ENCODE peak calls at places on chromosome 19, in ten cellular contexts. H, S, F, M, A, X, D, T, C and L are unnamed samples.

GRCh38 chr19:290539-291521 is at the start of gene PLPP2:
- DNase-seq in C (peak), A (no peak), H (peak), F (peak), D (no peak), S (peak), X (peak), M (peak), T (no peak), L (peak)

GRCh38 chr19:30029721-30030510 is 87.9 kb downstream of the URI1 start:
- DNase-seq in H (no peak), C (no peak), X (no peak), S (no peak), M (no peak), A (peak), T (no peak), D (no peak), F (no peak), L (no peak)

GRCh38 chr19:36266375-36266961 is 51.6 kb downstream of the ZNF146 start:
- DNase-seq in A (no peak), T (no peak), H (no peak), S (no peak), C (no peak), F (no peak), M (no peak), D (no peak), X (no peak), L (peak)

GRCh38 chr19:52724701-52725514 is 9.9 kb downstream of the ZNF611 start:
- DNase-seq in S (no peak), C (no peak), A (no peak), X (no peak), D (no peak), H (no peak), F (no peak), T (no peak), M (no peak), L (peak)

GRCh38 chr19:51448745-51449093 is 9.5 kb downstream of the SIGLEC8 start:
- DNase-seq in H (no peak), X (no peak), C (no peak), F (no peak), A (no peak), S (no peak), T (no peak), M (no peak), D (no peak), L (no peak)

GRCh38 chr19:51712461-51713081 is 11.2 kb downstream of the HAS1 start:
- DNase-seq in F (peak), X (peak), T (no peak), H (no peak), C (no peak), S (peak), A (no peak), D (no peak), M (peak), L (no peak)

GRCh38 chr19:50501568-50502475 is 9.2 kb downstream of the JOSD2 start:
- DNase-seq in F (no peak), H (no peak), X (no peak), D (no peak), A (no peak), S (no peak), M (peak), T (no peak), C (no peak), L (no peak)

GRCh38 chr19:48735031-48735615 is 5.3 kb downstream of the RASIP1 start:
- DNase-seq in H (no peak), F (peak), C (no peak), A (no peak), X (peak), D (no peak), S (peak), T (no peak), M (peak), L (peak)

GRCh38 chr19:35533822-35534521 is 716 bp downstream of the GAPDHS start:
- DNase-seq in T (peak), H (no peak), S (peak), M (peak), D (peak), F (peak), C (peak), X (peak), A (no peak), L (peak)

GRCh38 chr19:8592231-8593009 is 15.2 kb upstream of the MYO1F start:
- DNase-seq in C (peak), M (peak), A (peak), H (peak), S (peak), T (peak), X (peak), D (peak), F (peak), L (peak)

GRCh38 chr19:43735957-43736356 is 18.8 kb downstream of the SMG9 start:
- DNase-seq in F (no peak), S (no peak), H (no peak), C (no peak), A (no peak), M (no peak), T (no peak), D (no peak), X (no peak), L (peak)

GRCh38 chr19:52735734-52736133 is 890 bp upstream of the ZNF611 start:
- DNase-seq in H (peak), C (no peak), M (peak), T (no peak), X (peak), D (no peak), A (peak), F (peak), S (peak), L (peak)

DNA sequence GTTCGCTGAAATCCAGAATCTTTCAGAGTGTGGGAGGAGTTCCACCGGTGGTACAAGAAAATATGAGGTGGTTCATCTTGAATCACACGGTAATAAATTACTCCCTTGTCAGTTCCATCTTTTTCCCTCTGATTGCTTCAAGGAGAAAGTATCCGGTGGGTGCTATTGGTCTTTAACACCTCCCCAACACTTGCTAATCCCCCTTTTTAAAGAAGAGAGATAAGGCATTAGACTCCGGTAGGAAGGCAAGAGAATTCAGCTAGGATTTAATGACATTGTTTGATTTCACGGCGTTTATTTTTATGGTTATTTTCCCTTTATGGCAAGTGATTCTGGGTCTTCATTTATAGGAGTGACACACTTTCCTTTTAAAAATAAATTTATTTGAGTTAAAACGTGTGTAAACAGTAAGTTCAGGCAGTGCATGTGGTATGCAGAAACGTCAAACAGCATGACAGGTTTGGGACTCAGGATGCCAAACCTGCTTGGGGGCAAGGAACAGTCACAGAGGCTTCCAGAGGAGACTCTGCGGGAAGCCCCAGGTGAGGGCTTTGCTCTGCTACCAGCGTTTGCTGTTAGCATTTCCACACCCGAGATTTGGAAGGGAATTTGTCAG is 36.5 kb downstream of the TSHZ3 start:
- DNase-seq in S (no peak), F (no peak), M (no peak), C (no peak), A (no peak), T (no peak), D (no peak), H (no peak), X (no peak), L (no peak)
- H3K27ac ChIP-seq in S (no peak), F (no peak), M (no peak), C (no peak), A (no peak), T (no peak), D (no peak), H (no peak), X (no peak), L (peak)

DNA sequence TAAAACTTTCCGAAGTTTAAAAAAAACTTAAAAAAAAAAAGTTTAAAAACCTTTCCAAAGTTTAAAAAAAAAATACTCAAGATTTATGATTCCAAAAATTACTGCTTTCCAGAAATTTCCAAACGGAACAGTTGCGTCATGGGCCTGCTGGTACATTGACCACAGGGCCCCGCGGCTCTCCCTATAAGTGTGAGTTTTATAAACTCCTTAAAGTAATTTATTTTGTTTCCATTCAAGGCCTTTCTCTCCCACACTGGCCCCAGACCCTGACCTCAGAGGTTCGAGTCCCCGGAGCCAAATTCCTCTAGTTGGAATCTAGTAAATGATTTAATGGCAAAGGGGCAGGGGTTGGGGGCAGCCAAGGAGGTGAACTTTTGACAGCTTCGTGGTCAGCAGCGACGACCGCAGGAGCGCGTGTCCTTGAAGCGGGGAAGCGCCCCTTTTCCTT is 97.5 kb downstream of the INSR start:
- DNase-seq in C (no peak), A (no peak), D (no peak), F (peak), T (no peak), M (no peak), H (no peak), X (peak), S (no peak), L (no peak)
- H3K27ac ChIP-seq in C (no peak), A (no peak), D (no peak), F (peak), T (no peak), M (peak), H (peak), X (no peak), S (no peak), L (no peak)

GRCh38 chr19:5519076-5519475 is 48.7 kb downstream of the TINCR start:
- DNase-seq in X (no peak), C (no peak), S (no peak), D (no peak), H (no peak), A (no peak), T (no peak), F (no peak), M (no peak), L (no peak)
- H3K27ac ChIP-seq in X (no peak), C (no peak), S (no peak), D (no peak), H (no peak), A (no peak), T (no peak), F (no peak), M (no peak), L (no peak)

GRCh38 chr19:41309225-41310030 is 544 bp upstream of the CCDC97 start:
- DNase-seq in H (no peak), A (peak), F (no peak), T (no peak), D (no peak), X (no peak), M (peak), C (no peak), S (no peak), L (no peak)

GRCh38 chr19:41311072-41311471 is 1.1 kb downstream of the CCDC97 start:
- DNase-seq in T (no peak), H (no peak), A (no peak), X (no peak), C (no peak), M (no peak), F (no peak), S (no peak), D (no peak), L (no peak)

GRCh38 chr19:41308450-41309224 is 1.3 kb upstream of the CCDC97 start:
- DNase-seq in F (peak), S (peak), X (peak), D (peak), M (peak), H (peak), T (peak), A (peak), C (peak), L (peak)

GRCh38 chr19:41310031-41310831 is at the start of gene CCDC97:
- DNase-seq in H (peak), S (peak), M (peak), A (peak), C (peak), T (peak), D (peak), F (peak), X (peak), L (peak)

DNA sequence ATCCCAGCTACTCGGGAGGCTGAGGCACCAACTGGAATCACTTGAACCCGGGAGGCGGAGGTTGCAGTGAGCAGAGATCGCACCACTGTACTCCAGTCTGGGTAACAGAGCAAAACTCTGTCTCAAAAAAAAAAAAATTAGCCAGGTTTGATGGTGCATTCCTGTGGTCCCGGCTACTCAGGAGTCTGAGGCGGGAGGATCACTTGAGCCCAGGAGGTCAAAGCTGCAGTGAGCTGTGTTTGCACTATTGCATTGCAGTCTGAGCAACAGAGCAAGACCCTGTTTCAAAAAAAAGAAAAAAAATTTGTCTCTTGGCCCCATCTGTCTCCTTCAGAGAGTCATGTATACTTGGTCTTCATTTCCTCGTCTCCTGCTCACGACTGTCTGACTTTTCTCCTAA is 1.6 kb downstream of the CCDC97 start:
- DNase-seq in C (no peak), A (no peak), T (no peak), X (no peak), M (no peak), F (no peak), S (no peak), H (no peak), D (no peak), L (no peak)
- H3K27ac ChIP-seq in C (no peak), A (no peak), T (no peak), X (peak), M (no peak), F (peak), S (no peak), H (no peak), D (no peak), L (peak)

GRCh38 chr19:10126213-10126639 is 6.5 kb upstream of the EIF3G start:
- DNase-seq in T (no peak), H (no peak), X (no peak), C (no peak), A (no peak), M (no peak), S (no peak), D (no peak), F (no peak), L (no peak)
- H3K27ac ChIP-seq in T (no peak), H (no peak), X (no peak), C (no peak), A (no peak), M (no peak), S (no peak), D (no peak), F (no peak), L (no peak)

DNA sequence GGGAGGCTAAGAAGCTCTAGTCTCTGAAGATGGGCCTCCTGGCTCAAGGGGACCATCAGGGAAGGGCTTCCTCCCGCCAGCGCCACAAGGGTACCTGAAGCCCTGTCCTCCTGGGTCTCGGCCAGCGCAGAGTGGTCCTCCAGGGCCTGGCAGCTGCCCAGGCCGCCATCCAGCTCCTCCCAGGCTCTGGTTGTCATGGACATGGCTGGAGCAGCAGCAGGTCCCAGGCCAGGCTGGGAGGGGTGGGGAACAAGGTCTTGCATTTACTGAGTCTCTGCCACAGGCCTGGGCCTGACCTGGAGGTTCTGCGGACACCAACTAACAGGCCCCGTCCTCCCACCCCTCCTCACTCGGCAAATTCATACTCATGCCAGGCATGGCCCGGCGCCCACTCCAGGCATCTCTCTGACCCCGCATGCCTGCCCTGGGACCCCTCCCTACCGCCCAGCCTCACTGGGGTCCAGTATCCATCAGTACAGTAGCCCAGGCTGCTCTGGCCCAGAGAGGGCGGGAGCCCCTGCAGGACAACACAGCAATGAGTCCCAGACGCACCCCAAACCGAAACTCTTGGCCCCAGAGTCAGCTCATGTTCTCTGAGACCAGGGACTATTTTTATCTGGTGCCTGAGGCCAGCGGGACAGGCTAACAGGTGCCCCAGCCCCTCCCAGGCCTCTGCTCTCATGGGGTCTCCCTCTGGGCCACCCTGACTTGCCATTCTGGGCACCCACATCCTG is 938 bp downstream of the JSRP1 start:
- DNase-seq in M (no peak), F (no peak), S (no peak), X (no peak), D (no peak), C (no peak), H (no peak), A (no peak), T (no peak), L (peak)
- H3K27ac ChIP-seq in M (no peak), F (no peak), S (no peak), X (no peak), D (no peak), C (no peak), H (no peak), A (no peak), T (no peak), L (no peak)

DNA sequence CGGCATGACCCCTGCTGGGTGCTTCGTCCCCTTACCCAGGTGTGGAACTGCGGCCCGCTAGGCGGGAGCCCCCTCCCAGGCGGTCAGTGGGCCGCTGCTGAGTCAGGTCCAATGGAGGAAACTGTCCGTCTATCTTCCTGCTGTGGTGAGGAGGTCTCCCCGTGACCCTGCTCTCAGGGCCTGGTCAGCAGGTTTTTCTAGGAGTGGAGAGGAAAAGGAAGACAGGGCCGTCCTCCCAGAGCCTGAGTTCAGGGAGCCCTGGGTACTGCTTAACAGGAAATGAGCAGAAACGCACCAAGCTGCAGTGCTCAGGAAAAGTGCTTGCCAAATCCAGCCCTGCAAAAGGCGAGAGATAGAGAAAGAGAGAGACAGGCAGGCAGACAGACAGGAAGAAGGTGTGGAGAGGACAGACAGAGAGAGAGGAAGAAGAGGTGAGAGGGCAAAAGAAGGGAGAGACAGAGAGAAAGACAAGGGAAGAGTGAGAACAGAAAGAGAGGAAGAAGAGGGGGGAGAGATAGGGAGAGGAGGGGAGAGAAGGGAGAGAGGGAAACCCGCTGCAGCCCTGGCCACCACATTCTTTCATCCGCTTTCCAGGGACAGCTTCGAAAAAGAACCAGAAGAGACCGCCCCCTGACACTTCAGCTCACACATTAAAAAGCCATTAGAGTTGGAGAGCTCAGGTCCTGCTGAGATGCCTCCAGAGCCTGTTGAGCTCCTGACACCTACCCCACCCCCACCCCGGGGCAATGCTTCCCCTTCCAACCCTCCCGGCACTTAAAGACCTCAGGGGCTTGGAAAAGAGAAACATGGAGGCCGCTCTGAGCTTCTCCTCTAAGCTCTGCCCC is 10.1 kb downstream of the SH3GL1 start:
- DNase-seq in M (no peak), H (no peak), D (no peak), A (peak), C (no peak), F (peak), S (peak), X (peak), T (no peak), L (peak)
- H3K27ac ChIP-seq in M (peak), H (peak), D (no peak), A (peak), C (no peak), F (peak), S (peak), X (peak), T (peak), L (peak)

DNA sequence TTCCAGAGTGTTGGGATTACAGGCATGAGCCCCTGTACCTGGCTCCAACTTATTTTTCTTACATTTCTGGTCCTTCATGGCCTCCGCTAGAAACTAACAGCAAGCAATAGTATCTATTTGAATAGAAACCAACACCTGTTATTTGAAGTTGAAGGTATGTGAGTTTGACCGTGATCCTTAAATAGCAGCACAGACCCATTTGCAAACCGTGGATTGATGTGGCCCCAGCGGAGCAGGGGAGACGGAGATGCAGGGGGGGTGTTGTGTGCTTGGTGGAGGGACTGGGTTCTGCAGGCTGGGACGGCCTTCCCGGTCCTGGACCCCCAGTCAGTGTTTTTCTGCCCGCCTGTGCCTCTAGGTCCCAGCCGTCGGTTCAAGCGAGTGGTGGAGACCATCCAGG is 16.9 kb downstream of the TMEM150B start:
- DNase-seq in S (no peak), X (no peak), M (no peak), H (no peak), C (no peak), D (no peak), F (no peak), T (no peak), A (no peak), L (peak)
- H3K27ac ChIP-seq in S (no peak), X (no peak), M (no peak), H (no peak), C (no peak), D (no peak), F (no peak), T (no peak), A (no peak), L (no peak)